ENCODE peak calls at places on chromosome X, in five cellular contexts. G, Y, V, L and E are unnamed samples.

GRCh38 chrX:153924149-153924861 is 1.8 kb downstream of the ARHGAP4 start:
- DNase-seq in G (no peak), L (peak; percentile 20), V (peak; percentile 34), Y (no peak), E (no peak)

GRCh38 chrX:150531467-150531866 is 37.0 kb upstream of the MTM1 start:
- DNase-seq in V (no peak), G (no peak), L (no peak), Y (no peak), E (no peak)

GRCh38 chrX:49257846-49258748 is 6.4 kb downstream of the FOXP3 start:
- DNase-seq in Y (no peak), V (no peak), L (no peak), G (no peak), E (no peak)

GRCh38 chrX:141903400-141904155 is at the start of gene MAGEC1:
- DNase-seq in Y (no peak), G (peak; percentile 28), V (no peak), L (no peak), E (no peak)

GRCh38 chrX:152632445-152633097 is 5.1 kb upstream of the GABRQ start:
- DNase-seq in L (peak; percentile 16), Y (no peak), G (peak; percentile 2), V (peak; percentile 14), E (no peak)

GRCh38 chrX:17376381-17377046 is 1.5 kb downstream of the NHS start:
- DNase-seq in Y (no peak), G (peak; percentile 3), V (peak; percentile 17), L (no peak), E (peak; percentile 12)

GRCh38 chrX:139720136-139720535 is 12.2 kb upstream of the MCF2 start:
- DNase-seq in V (peak; percentile 4), G (no peak), Y (no peak), L (peak; percentile 81), E (no peak)

GRCh38 chrX:6678313-6678712 is 143.4 kb upstream of the VCX3A start:
- DNase-seq in G (peak; percentile 48), Y (no peak), V (no peak), L (no peak), E (no peak)

GRCh38 chrX:107565916-107566602 is 62.3 kb upstream of the PRPS1 start:
- DNase-seq in L (peak; percentile 72), Y (no peak), V (peak; percentile 28), G (no peak), E (no peak)

GRCh38 chrX:119410027-119410819 is 11.1 kb downstream of the SLC25A43 start:
- DNase-seq in G (peak; percentile 12), L (peak; percentile 91), Y (peak; percentile 79), V (peak; percentile 46), E (no peak)